ENCODE peak calls at places on chromosome 10, in ten cellular contexts. E is astrocyte; P is HCT116; Z is lower lobe of right lung; H is neuronal stem cell; C is OCI-LY7; Y is breast epithelium; Q is left ventricle myocardium inferior; O is heart right ventricle; A is CD8-positive, alpha-beta T cell. J is an unnamed sample.

GRCh38 chr10:77614778-77615625 is 22.6 kb downstream of the KCNMA1 start:
- DNase-seq in Z (no peak), A (no peak), Q (no peak), P (no peak), O (no peak), E (no peak), H (no peak), Y (no peak), C (no peak), J (peak)

GRCh38 chr10:88525371-88526079 is 57.6 kb downstream of the RNLS start:
- DNase-seq in E (peak), H (no peak), Z (no peak), Q (no peak), O (no peak), P (peak), Y (no peak), C (no peak), A (no peak), J (peak)

GRCh38 chr10:114352653-114353298 is 51.5 kb downstream of the AFAP1L2 start:
- DNase-seq in H (no peak), Y (no peak), A (no peak), C (peak), O (no peak), Q (no peak), E (no peak), P (no peak), Z (no peak), J (no peak)

GRCh38 chr10:133236411-133237240 is 1.0 kb upstream of the VENTX start:
- DNase-seq in Q (no peak), Z (no peak), H (no peak), A (no peak), C (no peak), P (no peak), O (no peak), Y (no peak), E (no peak), J (no peak)

GRCh38 chr10:132461103-132461682 is 64.2 kb downstream of the PWWP2B start:
- DNase-seq in H (no peak), C (no peak), Q (peak), Z (no peak), E (no peak), Y (no peak), O (no peak), P (no peak), A (no peak), J (no peak)

GRCh38 chr10:6050801-6051445 is 11.2 kb downstream of the IL2RA start:
- DNase-seq in E (no peak), H (no peak), A (peak), Z (peak), Y (no peak), P (no peak), Q (peak), C (peak), O (peak), J (no peak)

GRCh38 chr10:58104419-58104818 is 163.3 kb downstream of the IPMK start:
- DNase-seq in P (no peak), Y (no peak), C (no peak), Z (no peak), A (no peak), Q (no peak), E (peak), H (no peak), O (no peak), J (no peak)

GRCh38 chr10:102033787-102034186 is 22.2 kb downstream of the ARMH3 start:
- DNase-seq in Z (no peak), O (no peak), P (no peak), Y (no peak), A (no peak), Q (no peak), C (no peak), E (no peak), H (no peak), J (no peak)

GRCh38 chr10:43998021-43998809 is 349.5 kb upstream of the ZNF32 start:
- DNase-seq in C (no peak), Q (no peak), A (no peak), Y (no peak), O (no peak), P (no peak), Z (no peak), E (peak), H (no peak), J (no peak)

GRCh38 chr10:6035926-6036575 is 26.1 kb downstream of the IL2RA start:
- DNase-seq in Q (no peak), Z (no peak), H (no peak), O (no peak), P (no peak), A (no peak), C (no peak), Y (no peak), E (no peak), J (no peak)

GRCh38 chr10:20744851-20745250 is 152.3 kb downstream of the NEBL start:
- DNase-seq in Z (no peak), C (no peak), P (no peak), A (no peak), Y (no peak), O (no peak), H (no peak), Q (no peak), E (no peak), J (no peak)

GRCh38 chr10:7192831-7193348 is 217.9 kb downstream of the SFMBT2 start:
- DNase-seq in A (peak), C (no peak), Z (no peak), H (no peak), Y (no peak), Q (no peak), P (no peak), O (no peak), E (no peak), J (no peak)

GRCh38 chr10:794382-794956 is 105.0 kb upstream of the DIP2C start:
- DNase-seq in C (no peak), E (no peak), Y (no peak), Q (no peak), O (no peak), H (no peak), Z (no peak), A (no peak), P (no peak), J (no peak)

DNA sequence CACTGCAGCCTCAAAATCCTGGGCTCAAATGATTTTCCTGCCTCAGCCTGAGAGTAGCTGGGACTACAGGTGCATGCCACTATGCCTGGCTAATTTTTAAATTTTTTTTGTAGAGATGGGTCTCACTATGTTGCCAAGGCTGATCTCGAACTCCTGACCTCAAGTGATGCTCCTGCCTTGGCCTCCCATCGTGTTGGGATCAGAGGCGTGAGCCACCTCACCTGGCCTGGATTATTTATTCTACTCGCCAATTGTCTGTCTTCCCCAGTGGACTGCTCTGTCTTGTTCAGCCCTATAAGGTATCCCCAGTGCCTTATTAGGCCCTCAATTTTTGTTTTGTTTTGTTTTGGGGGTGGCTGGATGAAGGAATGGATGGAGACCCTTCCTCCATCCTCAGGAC is 672 bp upstream of the DENND10 start:
- DNase-seq in Z (no peak), C (no peak), Y (no peak), H (peak), Q (no peak), A (no peak), O (no peak), E (no peak), P (no peak), J (no peak)
- H3K27ac ChIP-seq in Z (no peak), C (no peak), Y (peak), H (no peak), Q (peak), A (no peak), O (no peak), E (no peak), P (no peak), J (no peak)

GRCh38 chr10:27799046-27799445 is 53.4 kb upstream of the MKX start:
- DNase-seq in P (no peak), H (no peak), E (no peak), Q (no peak), A (no peak), O (no peak), C (no peak), Y (no peak), Z (no peak), J (no peak)

GRCh38 chr10:27801171-27801785 is 55.7 kb upstream of the MKX start:
- DNase-seq in E (no peak), Y (no peak), H (no peak), Z (no peak), O (no peak), A (no peak), Q (no peak), C (no peak), P (no peak), J (peak)

GRCh38 chr10:27805215-27805614 is 59.6 kb upstream of the MKX start:
- DNase-seq in E (no peak), A (no peak), O (no peak), P (no peak), Z (no peak), Q (no peak), H (no peak), Y (no peak), C (no peak), J (no peak)

DNA sequence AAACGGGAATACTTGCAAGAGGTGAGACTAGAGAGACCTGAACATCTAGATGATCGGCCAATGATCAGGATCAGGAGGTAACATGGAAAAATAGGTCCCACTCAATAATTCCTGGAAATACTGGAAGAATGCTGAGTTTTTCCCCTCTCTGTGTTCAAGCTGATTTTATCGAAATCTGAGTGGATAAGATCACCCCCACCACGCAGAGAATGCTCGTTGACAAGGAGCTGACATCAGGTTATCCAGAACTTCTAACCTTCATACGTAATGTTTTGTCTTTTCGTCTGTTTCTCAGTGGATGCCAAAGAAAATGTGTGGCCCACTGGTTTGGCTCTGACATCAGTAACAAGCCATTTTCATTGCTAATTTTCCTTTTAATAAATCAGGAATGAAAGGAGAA is 58.5 kb upstream of the MKX start:
- DNase-seq in H (no peak), E (no peak), P (no peak), O (no peak), C (no peak), A (no peak), Q (no peak), Y (no peak), Z (no peak), J (no peak)
- H3K27ac ChIP-seq in H (no peak), E (no peak), P (no peak), O (no peak), C (no peak), A (no peak), Q (no peak), Y (no peak), Z (no peak), J (no peak)

DNA sequence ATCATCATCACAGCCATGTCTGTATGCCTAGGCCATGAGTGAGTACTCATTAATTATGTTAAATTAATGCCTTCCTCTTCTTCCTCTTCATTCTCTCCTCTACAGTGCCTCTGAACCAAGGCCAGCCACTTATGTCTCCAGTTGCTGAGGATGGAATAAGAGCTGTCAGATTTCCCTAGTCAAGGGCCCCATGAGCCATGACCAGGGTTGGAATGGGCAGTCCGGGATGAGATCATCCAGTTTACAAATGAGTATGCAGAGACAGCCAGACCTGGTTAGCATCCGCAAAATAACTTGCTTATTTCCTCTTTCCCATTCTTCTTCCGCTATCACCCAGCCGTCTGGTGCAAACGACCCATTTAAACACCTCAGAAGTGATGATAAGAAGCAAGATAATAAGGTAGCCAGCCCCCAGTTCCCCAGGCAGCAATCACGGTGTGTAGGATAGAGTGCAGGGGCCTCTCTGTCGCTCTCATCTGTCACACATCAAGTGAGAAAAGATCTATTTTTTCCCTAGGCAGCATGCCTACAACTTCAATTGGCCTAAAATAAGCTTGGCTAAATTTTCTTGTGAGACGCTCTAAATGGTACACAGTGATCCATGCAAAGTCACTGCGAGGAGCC is 342.6 kb downstream of the GRID1 start:
- DNase-seq in Y (no peak), E (no peak), P (no peak), H (no peak), O (no peak), Q (no peak), C (no peak), A (no peak), Z (no peak), J (no peak)
- H3K27ac ChIP-seq in Y (no peak), E (no peak), P (no peak), H (no peak), O (no peak), Q (peak), C (no peak), A (no peak), Z (no peak), J (no peak)

GRCh38 chr10:72295330-72295910 is 21.7 kb downstream of the DDIT4 start:
- DNase-seq in H (no peak), O (no peak), Y (no peak), C (no peak), A (no peak), E (no peak), Z (no peak), P (no peak), Q (no peak), J (no peak)
- H3K27ac ChIP-seq in H (no peak), O (no peak), Y (no peak), C (no peak), A (no peak), E (no peak), Z (peak), P (peak), Q (no peak), J (peak)